ENCODE peak calls at places on chromosomes 6 and 20, in four cellular contexts. One of them, this sample, is unnamed.

GRCh38 chr20:521860-522259 is 21.7 kb downstream of the CSNK2A1 start:
- DNase-seq in BE2C: no peak
- DNase-seq in hippocampal formation: no peak
- DNase-seq in G401: no peak
- DNase-seq in this sample: no peak

GRCh38 chr6:137087902-137088301 is 43.1 kb upstream of the IL20RA start:
- DNase-seq in G401: no peak
- DNase-seq in BE2C: no peak
- DNase-seq in hippocampal formation: no peak
- DNase-seq in this sample: no peak

GRCh38 chr20:44014807-44015732 is 100.4 kb downstream of the TOX2 start:
- DNase-seq in BE2C: no peak
- DNase-seq in G401: peak
- DNase-seq in hippocampal formation: no peak
- DNase-seq in this sample: no peak

GRCh38 chr20:44081888-44082287 is 105.1 kb downstream of the JPH2 start:
- DNase-seq in G401: no peak
- DNase-seq in BE2C: no peak
- DNase-seq in hippocampal formation: no peak
- DNase-seq in this sample: no peak

GRCh38 chr6:80541886-80542285 is 435.4 kb downstream of the BCKDHB start:
- DNase-seq in hippocampal formation: no peak
- DNase-seq in G401: no peak
- DNase-seq in BE2C: no peak
- DNase-seq in this sample: no peak

GRCh38 chr6:27810768-27811298 is 101.4 kb downstream of the OR2B2 start:
- DNase-seq in G401: no peak
- DNase-seq in BE2C: no peak
- DNase-seq in hippocampal formation: no peak
- DNase-seq in this sample: no peak

GRCh38 chr6:32885698-32886286 is 31.8 kb downstream of the PSMB9 start:
- DNase-seq in G401: peak
- DNase-seq in hippocampal formation: no peak
- DNase-seq in BE2C: no peak
- DNase-seq in this sample: no peak

GRCh38 chr6:88380618-88381288 is 214.6 kb upstream of the CNR1 start:
- DNase-seq in hippocampal formation: no peak
- DNase-seq in BE2C: no peak
- DNase-seq in G401: peak
- DNase-seq in this sample: no peak